ENCODE peak calls at places on chromosomes 16 and 17, in six cellular contexts. H is endodermal cell, Q is ACHN, O is HTR-8/SVneo, U is GOT3, R is IMR-90. A is an unnamed sample.
A peak's percentile ranks its signal among the peaks of the same experiment; 100 is the strongest.

GRCh38 chr17:35074711-35075707 is 11.5 kb upstream of the RFFL start:
- DNase-seq in H (no peak), Q (no peak), O (no peak), U (no peak), R (no peak), A (no peak)

GRCh38 chr17:35373984-35374765 is 754 bp upstream of the SLFN11 start:
- DNase-seq in H (peak; percentile 80), Q (peak; percentile 79), O (peak; percentile 28), U (peak; percentile 9), R (peak; percentile 55), A (peak; percentile 23)

GRCh38 chr16:14529010-14529669 is 100.9 kb downstream of the PARN start:
- DNase-seq in H (peak; percentile 87), Q (peak; percentile 90), O (peak; percentile 64), U (peak; percentile 55), R (peak; percentile 93), A (peak; percentile 85)

GRCh38 chr16:637081-638018 is 1.2 kb upstream of the METTL26 start:
- DNase-seq in H (peak; percentile 97), Q (peak; percentile 85), O (peak; percentile 97), U (no peak), R (peak; percentile 81), A (peak; percentile 91)

GRCh38 chr16:78307824-78308528 is 208.5 kb downstream of the WWOX start:
- DNase-seq in H (peak; percentile 66), Q (no peak), O (no peak), U (no peak), R (no peak), A (no peak)

GRCh38 chr17:37019117-37019744 is 70.5 kb downstream of the AATF start:
- DNase-seq in H (no peak), Q (no peak), O (no peak), U (no peak), R (no peak), A (no peak)

GRCh38 chr17:69577098-69577497 is 162.6 kb downstream of the MAP2K6 start:
- DNase-seq in H (no peak), Q (no peak), O (no peak), U (no peak), R (no peak), A (no peak)

GRCh38 chr16:57887711-57888110 is 83.2 kb downstream of the CNGB1 start:
- DNase-seq in H (no peak), Q (no peak), O (no peak), U (no peak), R (no peak), A (no peak)

GRCh38 chr17:41917192-41917591 is 1.6 kb downstream of the ACLY start:
- DNase-seq in H (no peak), Q (peak; percentile 52), O (no peak), U (no peak), R (peak; percentile 59), A (peak; percentile 62)

GRCh38 chr17:489758-490329 is 137.2 kb upstream of the RPH3AL start:
- DNase-seq in H (peak; percentile 78), Q (peak; percentile 48), O (peak; percentile 63), U (no peak), R (peak; percentile 44), A (peak; percentile 29)

GRCh38 chr16:81604960-81605383 is 160.4 kb downstream of the CMIP start:
- DNase-seq in H (no peak), Q (no peak), O (no peak), U (no peak), R (peak; percentile 75), A (no peak)

GRCh38 chr16:49557070-49557446 is 183.5 kb downstream of the C16orf78 start:
- DNase-seq in H (peak; percentile 92), Q (no peak), O (no peak), U (no peak), R (no peak), A (no peak)

GRCh38 chr17:50219345-50219744 is 17.9 kb upstream of the COL1A1 start:
- DNase-seq in H (peak; percentile 49), Q (peak; percentile 86), O (peak; percentile 82), U (no peak), R (peak; percentile 90), A (no peak)

GRCh38 chr16:87582221-87582965 is 19.9 kb upstream of the JPH3 start:
- DNase-seq in H (no peak), Q (peak; percentile 79), O (peak; percentile 50), U (no peak), R (peak; percentile 75), A (no peak)

GRCh38 chr16:49866533-49867155 is 10.7 kb upstream of the ZNF423 start:
- DNase-seq in H (peak; percentile 77), Q (no peak), O (no peak), U (no peak), R (no peak), A (no peak)

GRCh38 chr16:84924339-84925091 is 86.8 kb downstream of the ZDHHC7 start:
- DNase-seq in H (no peak), Q (no peak), O (no peak), U (no peak), R (no peak), A (no peak)

GRCh38 chr17:78356163-78356713 is 3.6 kb downstream of the SOCS3 start:
- DNase-seq in H (peak; percentile 87), Q (peak; percentile 86), O (no peak), U (no peak), R (peak; percentile 98), A (peak; percentile 64)

GRCh38 chr17:35988164-35988563 is 1.6 kb upstream of the CCL14 start:
- DNase-seq in H (no peak), Q (no peak), O (no peak), U (no peak), R (no peak), A (no peak)